ENCODE peak calls at places on chromosomes 7 and 10, in five cellular contexts. D is CD4-positive, alpha-beta T cell; H is Calu3; M is tibial nerve; E is AG04450. Y is an unnamed sample.

GRCh38 chr7:37901236-37901827 is 15.3 kb downstream of the SFRP4 start:
- DNase-seq in D (no peak), H (no peak), M (no peak), E (no peak), Y (no peak)

GRCh38 chr10:101140950-101141621 is 10.0 kb downstream of the TLX1 start:
- DNase-seq in E (no peak), M (no peak), H (no peak), D (no peak), Y (no peak)

GRCh38 chr7:23490357-23491131 is 20.3 kb upstream of the IGF2BP3 start:
- DNase-seq in H (no peak), D (peak; percentile 62), M (no peak), E (no peak), Y (peak; percentile 40)

GRCh38 chr7:68676789-68677535 is 921.3 kb upstream of the AUTS2 start:
- DNase-seq in M (no peak), D (no peak), H (no peak), E (no peak), Y (no peak)

GRCh38 chr7:12635830-12636229 is 51.6 kb upstream of the ARL4A start:
- DNase-seq in H (no peak), E (no peak), M (no peak), D (no peak), Y (no peak)

GRCh38 chr10:5317547-5318107 is 47.1 kb upstream of the UCN3 start:
- DNase-seq in H (peak; percentile 71), M (no peak), D (peak; percentile 67), E (no peak), Y (no peak)

GRCh38 chr7:95811846-95812445 is 39.6 kb downstream of the DYNC1I1 start:
- DNase-seq in M (no peak), E (no peak), H (no peak), D (no peak), Y (no peak)

GRCh38 chr10:104440221-104440620 is 86.6 kb downstream of the CFAP58 start:
- DNase-seq in M (no peak), H (no peak), E (no peak), D (no peak), Y (no peak)

GRCh38 chr10:29869593-29869992 is 189.8 kb downstream of the JCAD start:
- DNase-seq in M (no peak), D (no peak), E (no peak), H (no peak), Y (no peak)

GRCh38 chr10:123808286-123808685 is 83.3 kb downstream of the CPXM2 start:
- DNase-seq in H (no peak), D (no peak), M (no peak), E (no peak), Y (no peak)

GRCh38 chr10:132110713-132111112 is 45.0 kb downstream of the JAKMIP3 start:
- DNase-seq in E (no peak), H (no peak), D (no peak), M (no peak), Y (no peak)

GRCh38 chr7:74275401-74275881 is 13.8 kb upstream of the CLIP2 start:
- DNase-seq in E (no peak), D (no peak), H (no peak), M (no peak), Y (peak; percentile 22)

GRCh38 chr10:114879541-114880158 is 58.1 kb downstream of the FHIP2A start:
- DNase-seq in D (peak; percentile 40), H (peak; percentile 49), E (no peak), M (no peak), Y (no peak)

GRCh38 chr10:124225468-124226270 is 132.3 kb upstream of the CHST15 start:
- DNase-seq in D (peak; percentile 27), E (no peak), M (no peak), H (no peak), Y (no peak)

GRCh38 chr10:37803269-37803668 is 54.1 kb downstream of the ZNF248 start:
- DNase-seq in D (no peak), H (no peak), M (no peak), E (no peak), Y (no peak)

GRCh38 chr10:24552346-24553016 is 171.2 kb downstream of the ARHGAP21 start:
- DNase-seq in D (no peak), E (no peak), M (no peak), H (peak; percentile 89), Y (no peak)

GRCh38 chr10:61262486-61263261 is 190.5 kb downstream of the TMEM26 start:
- DNase-seq in D (no peak), M (no peak), E (peak; percentile 63), H (no peak), Y (no peak)

GRCh38 chr10:59880976-59881510 is 25.3 kb downstream of the CCDC6 start:
- DNase-seq in E (no peak), D (no peak), M (no peak), H (no peak), Y (no peak)

GRCh38 chr7:84529480-84530205 is 335.1 kb upstream of the SEMA3A start:
- DNase-seq in E (no peak), H (peak; percentile 35), D (no peak), M (no peak), Y (no peak)

GRCh38 chr7:30914611-30915601 is 3.3 kb downstream of the AQP1 start:
- DNase-seq in E (no peak), H (peak; percentile 88), D (no peak), M (no peak), Y (no peak)

GRCh38 chr10:99681553-99681952 is 22.2 kb downstream of the ENTPD7 start:
- DNase-seq in E (peak; percentile 49), M (no peak), D (no peak), H (no peak), Y (no peak)

GRCh38 chr10:79142064-79142491 is 73.3 kb downstream of the ZMIZ1 start:
- DNase-seq in E (no peak), H (no peak), D (no peak), M (no peak), Y (no peak)

GRCh38 chr7:130207642-130208041 is at the start of gene SSMEM1:
- DNase-seq in E (no peak), D (no peak), M (no peak), H (no peak), Y (no peak)

GRCh38 chr10:72912715-72913114 is 19.2 kb downstream of the OIT3 start:
- DNase-seq in H (no peak), E (no peak), M (no peak), D (no peak), Y (no peak)

GRCh38 chr10:97673736-97674525 is 13.1 kb downstream of the AVPI1 start:
- DNase-seq in E (no peak), H (no peak), D (no peak), M (peak; percentile 49), Y (no peak)

GRCh38 chr10:120474956-120475355 is 17.9 kb downstream of the PLPP4 start:
- DNase-seq in D (no peak), M (no peak), E (no peak), H (no peak), Y (no peak)

GRCh38 chr7:51255050-51255449 is 61.6 kb downstream of the COBL start:
- DNase-seq in H (no peak), M (no peak), D (no peak), E (no peak), Y (no peak)

GRCh38 chr7:51251292-51251691 is 65.3 kb downstream of the COBL start:
- DNase-seq in D (no peak), E (no peak), M (no peak), H (no peak), Y (no peak)

GRCh38 chr7:51250517-51250916 is 66.1 kb downstream of the COBL start:
- DNase-seq in M (no peak), H (no peak), E (no peak), D (no peak), Y (no peak)

GRCh38 chr7:51255536-51256243 is 60.9 kb downstream of the COBL start:
- DNase-seq in M (no peak), D (no peak), H (peak; percentile 67), E (no peak), Y (no peak)

DNA sequence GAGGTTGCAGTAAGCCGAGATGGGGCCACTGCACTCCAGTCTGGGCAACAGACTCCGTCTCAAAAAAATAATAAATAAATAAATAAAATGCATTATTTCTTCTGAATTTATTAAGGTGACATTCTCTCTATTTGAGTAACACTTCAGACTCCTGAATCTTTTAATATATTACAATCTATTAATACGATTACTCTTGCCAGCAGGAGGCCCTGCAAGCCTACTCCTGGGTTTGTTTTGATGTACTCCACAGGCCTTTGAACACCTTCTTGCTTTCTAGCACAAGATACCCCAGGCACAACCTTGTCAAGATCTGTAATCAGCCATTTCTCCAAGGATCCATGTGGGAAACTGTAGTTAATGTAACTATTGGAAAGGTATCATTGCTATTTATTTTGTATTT is 63.5 kb downstream of the COBL start:
- DNase-seq in D (no peak), H (peak; percentile 49), E (no peak), M (no peak), Y (no peak)
- TF ChIP-seq CTCF in D (no peak), H (no peak), E (no peak), M (no peak), Y (no peak)

GRCh38 chr7:135211179-135211945 is at the start of gene WDR91:
- DNase-seq in D (peak; percentile 98), M (peak; percentile 93), E (peak; percentile 61), H (peak; percentile 92), Y (peak; percentile 87)
- TF ChIP-seq CTCF in D (no peak), M (no peak), E (no peak), H (no peak), Y (no peak)

GRCh38 chr7:43729924-43730248 is 563 bp upstream of the COA1 start:
- DNase-seq in E (no peak), D (no peak), M (no peak), H (no peak), Y (no peak)

GRCh38 chr7:43727003-43727402 is 2.3 kb downstream of the COA1 start:
- DNase-seq in E (no peak), H (no peak), D (no peak), M (no peak), Y (no peak)

GRCh38 chr7:43726466-43726865 is 2.9 kb downstream of the COA1 start:
- DNase-seq in M (no peak), E (no peak), H (no peak), D (no peak), Y (no peak)

GRCh38 chr7:43727494-43727893 is 1.8 kb downstream of the COA1 start:
- DNase-seq in H (no peak), E (no peak), D (no peak), M (no peak), Y (no peak)

GRCh38 chr7:43729214-43729923 is at the start of gene COA1:
- DNase-seq in M (peak; percentile 57), E (peak; percentile 82), H (peak; percentile 90), D (peak; percentile 79), Y (peak; percentile 75)
- TF ChIP-seq CTCF in M (no peak), E (peak; percentile 25), H (no peak), D (no peak), Y (no peak)

GRCh38 chr10:69961168-69961863 is 91.3 kb upstream of the MACROH2A2 start:
- DNase-seq in D (no peak), E (no peak), M (no peak), H (peak; percentile 25), Y (no peak)
- TF ChIP-seq CTCF in D (no peak), E (peak; percentile 41), M (no peak), H (peak; percentile 61), Y (no peak)

DNA sequence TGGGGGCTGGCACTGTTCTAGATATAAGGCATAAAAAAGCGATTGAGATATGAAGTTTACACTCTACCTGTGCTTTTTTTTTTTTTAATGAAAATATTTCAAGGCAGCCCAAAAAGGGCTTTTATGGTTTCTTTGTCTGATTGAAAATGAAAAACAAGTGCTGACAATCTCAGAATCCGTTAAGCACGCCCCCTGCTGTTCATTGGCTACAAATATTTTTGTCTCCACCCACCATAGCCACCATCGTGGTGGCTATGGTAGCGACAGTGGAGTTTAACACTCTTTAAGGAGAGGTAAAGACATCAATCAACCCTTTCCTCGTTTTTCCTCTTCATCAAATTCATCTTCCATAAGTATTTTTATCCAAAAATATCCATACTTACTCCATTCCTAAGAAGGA is 94.2 kb downstream of the CD36 start:
- DNase-seq in H (peak; percentile 23), M (no peak), D (no peak), E (no peak), Y (no peak)
- TF ChIP-seq CTCF in H (peak; percentile 25), M (no peak), D (no peak), E (no peak), Y (no peak)